ENCODE peak calls at places on chromosomes 4 and X, in eight cellular contexts. E is endothelial cell; G is kidney tubule cell; N is ACHN; V is CD8-positive, alpha-beta memory T cell; W is HTR-8/SVneo; O is fibroblast of pulmonary artery; A is NCI-H1092 treated with DMSO at 0.1 percent for 48 hours. D is an unnamed sample.

GRCh38 chr4:82754546-82755165 is 43.9 kb downstream of the SCD5 start:
- DNase-seq in E (no peak), G (no peak), N (no peak), V (no peak), W (no peak), O (no peak), A (no peak), D (no peak)

GRCh38 chr4:40307627-40308497 is 27.3 kb upstream of the CHRNA9 start:
- DNase-seq in E (no peak), G (no peak), N (no peak), V (peak), W (no peak), O (no peak), A (no peak), D (peak)

GRCh38 chr4:153222162-153222789 is 18.0 kb downstream of the TRIM2 start:
- DNase-seq in E (peak), G (peak), N (peak), V (peak), W (peak), O (peak), A (peak), D (peak)

GRCh38 chrX:150774798-150775568 is 81.8 kb downstream of the MTMR1 start:
- DNase-seq in E (no peak), G (no peak), N (no peak), V (no peak), W (no peak), O (no peak), A (no peak), D (no peak)

GRCh38 chr4:133151681-133152329 is 2.7 kb downstream of the PCDH10 start:
- DNase-seq in E (peak), G (no peak), N (no peak), V (no peak), W (peak), O (peak), A (no peak), D (no peak)

GRCh38 chrX:27555514-27555913 is 34.6 kb upstream of the DCAF8L2 start:
- DNase-seq in E (no peak), G (peak), N (peak), V (no peak), W (peak), O (peak), A (no peak), D (no peak)

GRCh38 chrX:70054391-70054790 is 4.7 kb upstream of the AWAT2 start:
- DNase-seq in E (no peak), G (no peak), N (no peak), V (no peak), W (no peak), O (no peak), A (no peak), D (no peak)

GRCh38 chr4:2843909-2844584 is 403 bp downstream of the ADD1 start:
- DNase-seq in E (peak), G (peak), N (peak), V (no peak), W (peak), O (peak), A (peak), D (no peak)

GRCh38 chr4:14096406-14096965 is 469.0 kb upstream of the BOD1L1 start:
- DNase-seq in E (no peak), G (no peak), N (no peak), V (no peak), W (no peak), O (peak), A (no peak), D (no peak)

GRCh38 chr4:155047755-155048154 is 160.7 kb upstream of the NPY2R start:
- DNase-seq in E (no peak), G (no peak), N (no peak), V (no peak), W (no peak), O (peak), A (no peak), D (no peak)

GRCh38 chrX:18895157-18895952 is 88.6 kb downstream of the PHKA2 start:
- DNase-seq in E (no peak), G (no peak), N (no peak), V (no peak), W (no peak), O (peak), A (no peak), D (no peak)

GRCh38 chrX:72280210-72280882 is 3.3 kb upstream of the RPS4X start:
- DNase-seq in E (no peak), G (peak), N (peak), V (no peak), W (peak), O (no peak), A (no peak), D (no peak)

GRCh38 chr4:159101983-159102622 is 776 bp upstream of the RAPGEF2 start:
- DNase-seq in E (no peak), G (no peak), N (no peak), V (no peak), W (no peak), O (no peak), A (no peak), D (no peak)

GRCh38 chr4:146202665-146203064 is 11.7 kb upstream of the REELD1 start:
- DNase-seq in E (no peak), G (no peak), N (no peak), V (no peak), W (no peak), O (no peak), A (no peak), D (no peak)

GRCh38 chr4:38203609-38204008 is 243.4 kb downstream of the PTTG2 start:
- DNase-seq in E (no peak), G (no peak), N (no peak), V (no peak), W (no peak), O (no peak), A (no peak), D (no peak)